ENCODE peak calls at places on chromosomes 16 and 17, in seven cellular contexts. One of them, this sample, is unnamed.

GRCh38 chr17:40340880-40341807 is 23.4 kb downstream of the GJD3 start:
- DNase-seq in HS-27A: no peak
- DNase-seq in A549: peak
- DNase-seq in anterior cingulate cortex: no peak
- DNase-seq in K562: peak
- DNase-seq in ELR: peak
- DNase-seq in GM23338: peak
- DNase-seq in this sample: peak

GRCh38 chr17:17345686-17346427 is 42.7 kb downstream of the NT5M start:
- DNase-seq in HS-27A: no peak
- DNase-seq in A549: no peak
- DNase-seq in anterior cingulate cortex: no peak
- DNase-seq in K562: no peak
- DNase-seq in ELR: no peak
- DNase-seq in GM23338: no peak
- DNase-seq in this sample: no peak

GRCh38 chr17:81923302-81924260 is 4.0 kb downstream of the MAFG start:
- DNase-seq in HS-27A: no peak
- DNase-seq in A549: peak
- DNase-seq in anterior cingulate cortex: no peak
- DNase-seq in K562: peak
- DNase-seq in ELR: peak
- DNase-seq in GM23338: peak
- DNase-seq in this sample: peak

GRCh38 chr16:81624718-81625543 is 154.2 kb upstream of the PLCG2 start:
- DNase-seq in HS-27A: no peak
- DNase-seq in A549: no peak
- DNase-seq in anterior cingulate cortex: no peak
- DNase-seq in K562: peak
- DNase-seq in ELR: no peak
- DNase-seq in GM23338: no peak
- DNase-seq in this sample: no peak

GRCh38 chr16:72925631-72925979 is 122.3 kb downstream of the ZFHX3 start:
- DNase-seq in HS-27A: no peak
- DNase-seq in A549: no peak
- DNase-seq in anterior cingulate cortex: no peak
- DNase-seq in K562: no peak
- DNase-seq in ELR: no peak
- DNase-seq in GM23338: no peak
- DNase-seq in this sample: no peak

GRCh38 chr17:78174332-78174869 is 6.0 kb downstream of the SYNGR2 start:
- DNase-seq in HS-27A: no peak
- DNase-seq in A549: peak
- DNase-seq in anterior cingulate cortex: peak
- DNase-seq in K562: no peak
- DNase-seq in ELR: no peak
- DNase-seq in GM23338: no peak
- DNase-seq in this sample: no peak

GRCh38 chr16:21083729-21084268 is 66.8 kb downstream of the DNAH3 start:
- DNase-seq in HS-27A: no peak
- DNase-seq in A549: peak
- DNase-seq in anterior cingulate cortex: no peak
- DNase-seq in K562: peak
- DNase-seq in ELR: peak
- DNase-seq in GM23338: peak
- DNase-seq in this sample: peak

GRCh38 chr16:67284699-67285646 is 5.6 kb downstream of the PLEKHG4 start:
- DNase-seq in HS-27A: no peak
- DNase-seq in A549: peak
- DNase-seq in anterior cingulate cortex: no peak
- DNase-seq in K562: peak
- DNase-seq in ELR: peak
- DNase-seq in GM23338: peak
- DNase-seq in this sample: peak

GRCh38 chr17:3917391-3917931 is 1.2 kb upstream of the P2RX1 start:
- DNase-seq in HS-27A: no peak
- DNase-seq in A549: no peak
- DNase-seq in anterior cingulate cortex: no peak
- DNase-seq in K562: peak
- DNase-seq in ELR: peak
- DNase-seq in GM23338: no peak
- DNase-seq in this sample: peak

GRCh38 chr17:18920911-18921441 is 31.0 kb upstream of the SLC5A10 start:
- DNase-seq in HS-27A: no peak
- DNase-seq in A549: no peak
- DNase-seq in anterior cingulate cortex: no peak
- DNase-seq in K562: no peak
- DNase-seq in ELR: peak
- DNase-seq in GM23338: no peak
- DNase-seq in this sample: no peak

GRCh38 chr16:4021916-4022315 is 94.3 kb downstream of the ADCY9 start:
- DNase-seq in HS-27A: no peak
- DNase-seq in A549: no peak
- DNase-seq in anterior cingulate cortex: no peak
- DNase-seq in K562: no peak
- DNase-seq in ELR: no peak
- DNase-seq in GM23338: no peak
- DNase-seq in this sample: no peak

GRCh38 chr16:87178177-87178863 is 138.9 kb downstream of the C16orf95 start:
- DNase-seq in HS-27A: no peak
- DNase-seq in A549: no peak
- DNase-seq in anterior cingulate cortex: no peak
- DNase-seq in K562: no peak
- DNase-seq in ELR: no peak
- DNase-seq in GM23338: peak
- DNase-seq in this sample: no peak

GRCh38 chr16:4597174-4597573 is 17.5 kb downstream of the UBALD1 start:
- DNase-seq in HS-27A: no peak
- DNase-seq in A549: no peak
- DNase-seq in anterior cingulate cortex: no peak
- DNase-seq in K562: no peak
- DNase-seq in ELR: no peak
- DNase-seq in GM23338: no peak
- DNase-seq in this sample: no peak

GRCh38 chr16:351804-352520 is 561 bp downstream of the AXIN1 start:
- DNase-seq in HS-27A: no peak
- DNase-seq in A549: no peak
- DNase-seq in anterior cingulate cortex: no peak
- DNase-seq in K562: peak
- DNase-seq in ELR: peak
- DNase-seq in GM23338: peak
- DNase-seq in this sample: no peak

GRCh38 chr16:53053967-53054669 is 673 bp upstream of the CHD9 start:
- DNase-seq in HS-27A: no peak
- DNase-seq in A549: peak
- DNase-seq in anterior cingulate cortex: no peak
- DNase-seq in K562: peak
- DNase-seq in ELR: no peak
- DNase-seq in GM23338: no peak
- DNase-seq in this sample: no peak

GRCh38 chr16:25040543-25040942 is 25.4 kb upstream of the ARHGAP17 start:
- DNase-seq in HS-27A: no peak
- DNase-seq in A549: no peak
- DNase-seq in anterior cingulate cortex: no peak
- DNase-seq in K562: no peak
- DNase-seq in ELR: no peak
- DNase-seq in GM23338: no peak
- DNase-seq in this sample: no peak

GRCh38 chr17:11742891-11743290 is 144.6 kb downstream of the DNAH9 start:
- DNase-seq in HS-27A: no peak
- DNase-seq in A549: no peak
- DNase-seq in anterior cingulate cortex: no peak
- DNase-seq in K562: no peak
- DNase-seq in ELR: no peak
- DNase-seq in GM23338: peak
- DNase-seq in this sample: no peak